ENCODE peak calls at places on chromosomes 4 and X, in nine cellular contexts. One of them, this sample, is unnamed.

GRCh38 chr4:19729873-19730735 is 521.6 kb upstream of the SLIT2 start:
- DNase-seq in AG08396: no peak
- DNase-seq in Right ventricle myocardium superior: no peak
- DNase-seq in astrocyte: peak; percentile 65
- DNase-seq in GM04504: no peak
- DNase-seq in HFFc6: no peak
- DNase-seq in T-cell: no peak
- DNase-seq in G401: no peak
- DNase-seq in NCI-H524: no peak
- DNase-seq in this sample: no peak

GRCh38 chr4:184978211-184978610 is 40.1 kb upstream of the HELT start:
- DNase-seq in AG08396: no peak
- DNase-seq in HFFc6: no peak
- DNase-seq in astrocyte: no peak
- DNase-seq in GM04504: no peak
- DNase-seq in T-cell: no peak
- DNase-seq in NCI-H524: no peak
- DNase-seq in G401: no peak
- DNase-seq in Right ventricle myocardium superior: peak; percentile 73
- DNase-seq in this sample: no peak

GRCh38 chrX:10173331-10173900 is 16.6 kb downstream of the CLCN4 start:
- DNase-seq in G401: peak; percentile 70
- DNase-seq in AG08396: peak; percentile 83
- DNase-seq in GM04504: peak; percentile 74
- DNase-seq in NCI-H524: no peak
- DNase-seq in HFFc6: no peak
- DNase-seq in T-cell: no peak
- DNase-seq in astrocyte: peak; percentile 94
- DNase-seq in Right ventricle myocardium superior: no peak
- DNase-seq in this sample: no peak

GRCh38 chrX:135522132-135522530 is 1.7 kb downstream of the INTS6L start:
- DNase-seq in Right ventricle myocardium superior: no peak
- DNase-seq in AG08396: no peak
- DNase-seq in GM04504: no peak
- DNase-seq in HFFc6: no peak
- DNase-seq in T-cell: no peak
- DNase-seq in G401: no peak
- DNase-seq in NCI-H524: no peak
- DNase-seq in astrocyte: no peak
- DNase-seq in this sample: no peak

GRCh38 chrX:40132751-40133150 is 35.0 kb upstream of the BCOR start:
- DNase-seq in GM04504: peak; percentile 70
- DNase-seq in AG08396: peak; percentile 74
- DNase-seq in Right ventricle myocardium superior: peak; percentile 66
- DNase-seq in NCI-H524: no peak
- DNase-seq in T-cell: no peak
- DNase-seq in astrocyte: peak; percentile 83
- DNase-seq in HFFc6: peak; percentile 67
- DNase-seq in G401: no peak
- DNase-seq in this sample: no peak

GRCh38 chrX:11138498-11139390 is 27.6 kb downstream of the HCCS start:
- DNase-seq in Right ventricle myocardium superior: no peak
- DNase-seq in G401: peak; percentile 13
- DNase-seq in GM04504: no peak
- DNase-seq in AG08396: no peak
- DNase-seq in HFFc6: no peak
- DNase-seq in NCI-H524: no peak
- DNase-seq in astrocyte: no peak
- DNase-seq in T-cell: no peak
- DNase-seq in this sample: no peak

GRCh38 chrX:107440187-107440586 is 9.3 kb upstream of the FRMPD3 start:
- DNase-seq in AG08396: no peak
- DNase-seq in G401: no peak
- DNase-seq in T-cell: no peak
- DNase-seq in Right ventricle myocardium superior: no peak
- DNase-seq in astrocyte: no peak
- DNase-seq in GM04504: no peak
- DNase-seq in HFFc6: no peak
- DNase-seq in NCI-H524: no peak
- DNase-seq in this sample: no peak

GRCh38 chr4:79851625-79852304 is 221.3 kb downstream of the ANTXR2 start:
- DNase-seq in HFFc6: no peak
- DNase-seq in G401: no peak
- DNase-seq in NCI-H524: no peak
- DNase-seq in T-cell: no peak
- DNase-seq in AG08396: no peak
- DNase-seq in astrocyte: peak; percentile 18
- DNase-seq in GM04504: no peak
- DNase-seq in Right ventricle myocardium superior: no peak
- DNase-seq in this sample: no peak

GRCh38 chrX:115174548-115174947 is 14.7 kb upstream of the RBMXL3 start:
- DNase-seq in GM04504: no peak
- DNase-seq in Right ventricle myocardium superior: no peak
- DNase-seq in NCI-H524: no peak
- DNase-seq in T-cell: no peak
- DNase-seq in G401: no peak
- DNase-seq in astrocyte: peak; percentile 6
- DNase-seq in AG08396: no peak
- DNase-seq in HFFc6: no peak
- DNase-seq in this sample: no peak

GRCh38 chrX:94645727-94646126 is 971.7 kb downstream of the FAM133A start:
- DNase-seq in astrocyte: no peak
- DNase-seq in HFFc6: no peak
- DNase-seq in T-cell: no peak
- DNase-seq in Right ventricle myocardium superior: no peak
- DNase-seq in G401: no peak
- DNase-seq in AG08396: no peak
- DNase-seq in NCI-H524: no peak
- DNase-seq in GM04504: no peak
- DNase-seq in this sample: no peak

GRCh38 chrX:134019567-134020206 is 34.3 kb upstream of the GPC3 start:
- DNase-seq in GM04504: no peak
- DNase-seq in G401: no peak
- DNase-seq in astrocyte: no peak
- DNase-seq in NCI-H524: no peak
- DNase-seq in T-cell: no peak
- DNase-seq in AG08396: no peak
- DNase-seq in HFFc6: no peak
- DNase-seq in Right ventricle myocardium superior: no peak
- DNase-seq in this sample: no peak

GRCh38 chr4:126701756-126702155 is 931.0 kb upstream of the INTU start:
- DNase-seq in AG08396: peak; percentile 21
- DNase-seq in Right ventricle myocardium superior: peak; percentile 47
- DNase-seq in T-cell: no peak
- DNase-seq in HFFc6: peak; percentile 70
- DNase-seq in NCI-H524: peak; percentile 4
- DNase-seq in astrocyte: peak; percentile 87
- DNase-seq in GM04504: peak; percentile 83
- DNase-seq in G401: no peak
- DNase-seq in this sample: no peak

GRCh38 chr4:87819281-87819919 is 13.4 kb upstream of the MEPE start:
- DNase-seq in G401: no peak
- DNase-seq in astrocyte: peak; percentile 89
- DNase-seq in NCI-H524: no peak
- DNase-seq in HFFc6: peak; percentile 83
- DNase-seq in Right ventricle myocardium superior: no peak
- DNase-seq in GM04504: peak; percentile 52
- DNase-seq in AG08396: peak; percentile 38
- DNase-seq in T-cell: no peak
- DNase-seq in this sample: no peak

GRCh38 chrX:13110427-13111324 is 66.3 kb upstream of the FAM9C start:
- DNase-seq in GM04504: peak; percentile 87
- DNase-seq in G401: peak; percentile 8
- DNase-seq in HFFc6: peak; percentile 85
- DNase-seq in T-cell: no peak
- DNase-seq in Right ventricle myocardium superior: peak; percentile 51
- DNase-seq in AG08396: peak; percentile 21
- DNase-seq in NCI-H524: peak; percentile 31
- DNase-seq in astrocyte: peak; percentile 96
- DNase-seq in this sample: no peak

GRCh38 chr4:67699603-67700002 is 1.4 kb downstream of the UBA6 start:
- DNase-seq in NCI-H524: no peak
- DNase-seq in Right ventricle myocardium superior: no peak
- DNase-seq in GM04504: no peak
- DNase-seq in T-cell: no peak
- DNase-seq in AG08396: no peak
- DNase-seq in G401: no peak
- DNase-seq in HFFc6: no peak
- DNase-seq in astrocyte: no peak
- DNase-seq in this sample: no peak

GRCh38 chr4:109359040-109359646 is 56.7 kb upstream of the COL25A1 start:
- DNase-seq in G401: no peak
- DNase-seq in NCI-H524: no peak
- DNase-seq in GM04504: no peak
- DNase-seq in HFFc6: no peak
- DNase-seq in Right ventricle myocardium superior: no peak
- DNase-seq in T-cell: no peak
- DNase-seq in AG08396: no peak
- DNase-seq in astrocyte: peak; percentile 16
- DNase-seq in this sample: peak; percentile 44

GRCh38 chr4:65007841-65008439 is 598.7 kb upstream of the TECRL start:
- DNase-seq in Right ventricle myocardium superior: no peak
- DNase-seq in GM04504: peak; percentile 0
- DNase-seq in NCI-H524: peak; percentile 58
- DNase-seq in AG08396: peak; percentile 2
- DNase-seq in HFFc6: peak; percentile 1
- DNase-seq in T-cell: no peak
- DNase-seq in G401: peak; percentile 18
- DNase-seq in astrocyte: peak; percentile 42
- DNase-seq in this sample: no peak

GRCh38 chrX:63513825-63514574 is 162.9 kb upstream of the SPIN4 start:
- DNase-seq in T-cell: no peak
- DNase-seq in NCI-H524: no peak
- DNase-seq in GM04504: peak; percentile 68
- DNase-seq in AG08396: peak; percentile 18
- DNase-seq in astrocyte: peak; percentile 81
- DNase-seq in G401: no peak
- DNase-seq in Right ventricle myocardium superior: no peak
- DNase-seq in HFFc6: peak; percentile 52
- DNase-seq in this sample: no peak

GRCh38 chr4:61522312-61522711 is 322.2 kb downstream of the ADGRL3 start:
- DNase-seq in Right ventricle myocardium superior: no peak
- DNase-seq in G401: no peak
- DNase-seq in GM04504: no peak
- DNase-seq in AG08396: no peak
- DNase-seq in HFFc6: no peak
- DNase-seq in T-cell: no peak
- DNase-seq in astrocyte: no peak
- DNase-seq in NCI-H524: no peak
- DNase-seq in this sample: no peak

GRCh38 chr4:100960232-100960631 is 387.1 kb downstream of the PPP3CA start:
- DNase-seq in AG08396: no peak
- DNase-seq in astrocyte: no peak
- DNase-seq in G401: no peak
- DNase-seq in NCI-H524: no peak
- DNase-seq in T-cell: no peak
- DNase-seq in HFFc6: no peak
- DNase-seq in GM04504: no peak
- DNase-seq in Right ventricle myocardium superior: no peak
- DNase-seq in this sample: no peak

GRCh38 chr4:66169341-66169740 is 499.1 kb upstream of the EPHA5 start:
- DNase-seq in GM04504: no peak
- DNase-seq in AG08396: no peak
- DNase-seq in T-cell: no peak
- DNase-seq in G401: no peak
- DNase-seq in astrocyte: peak; percentile 2
- DNase-seq in NCI-H524: peak; percentile 14
- DNase-seq in HFFc6: no peak
- DNase-seq in Right ventricle myocardium superior: no peak
- DNase-seq in this sample: no peak

GRCh38 chrX:27599928-27600327 is 9.8 kb downstream of the DCAF8L2 start:
- DNase-seq in T-cell: no peak
- DNase-seq in GM04504: no peak
- DNase-seq in AG08396: peak; percentile 2
- DNase-seq in NCI-H524: no peak
- DNase-seq in G401: no peak
- DNase-seq in Right ventricle myocardium superior: no peak
- DNase-seq in HFFc6: no peak
- DNase-seq in astrocyte: peak; percentile 34
- DNase-seq in this sample: no peak

GRCh38 chr4:79688696-79689095 is 280.7 kb upstream of the GK2 start:
- DNase-seq in AG08396: no peak
- DNase-seq in T-cell: no peak
- DNase-seq in NCI-H524: no peak
- DNase-seq in GM04504: no peak
- DNase-seq in HFFc6: no peak
- DNase-seq in G401: peak; percentile 7
- DNase-seq in astrocyte: no peak
- DNase-seq in Right ventricle myocardium superior: no peak
- DNase-seq in this sample: no peak

GRCh38 chr4:101128473-101128872 is 218.9 kb downstream of the PPP3CA start:
- DNase-seq in GM04504: no peak
- DNase-seq in astrocyte: no peak
- DNase-seq in AG08396: no peak
- DNase-seq in G401: no peak
- DNase-seq in Right ventricle myocardium superior: no peak
- DNase-seq in HFFc6: no peak
- DNase-seq in NCI-H524: no peak
- DNase-seq in T-cell: no peak
- DNase-seq in this sample: no peak

GRCh38 chr4:183397741-183398297 is 46.6 kb upstream of the CDKN2AIP start:
- DNase-seq in GM04504: no peak
- DNase-seq in HFFc6: no peak
- DNase-seq in T-cell: no peak
- DNase-seq in Right ventricle myocardium superior: no peak
- DNase-seq in NCI-H524: no peak
- DNase-seq in AG08396: no peak
- DNase-seq in astrocyte: no peak
- DNase-seq in G401: no peak
- DNase-seq in this sample: no peak

GRCh38 chrX:118423558-118423957 is 72.1 kb upstream of the DOCK11 start:
- DNase-seq in Right ventricle myocardium superior: no peak
- DNase-seq in AG08396: no peak
- DNase-seq in NCI-H524: no peak
- DNase-seq in astrocyte: no peak
- DNase-seq in G401: no peak
- DNase-seq in GM04504: no peak
- DNase-seq in T-cell: no peak
- DNase-seq in HFFc6: no peak
- DNase-seq in this sample: no peak

GRCh38 chrX:68991691-68992345 is 163.0 kb downstream of the EFNB1 start:
- DNase-seq in HFFc6: no peak
- DNase-seq in G401: no peak
- DNase-seq in AG08396: no peak
- DNase-seq in Right ventricle myocardium superior: no peak
- DNase-seq in NCI-H524: no peak
- DNase-seq in T-cell: no peak
- DNase-seq in GM04504: no peak
- DNase-seq in astrocyte: no peak
- DNase-seq in this sample: no peak

GRCh38 chr4:26751004-26751403 is 109.6 kb upstream of the STIM2 start:
- DNase-seq in AG08396: no peak
- DNase-seq in Right ventricle myocardium superior: no peak
- DNase-seq in astrocyte: no peak
- DNase-seq in G401: no peak
- DNase-seq in T-cell: no peak
- DNase-seq in NCI-H524: no peak
- DNase-seq in GM04504: no peak
- DNase-seq in HFFc6: no peak
- DNase-seq in this sample: no peak

GRCh38 chrX:130299279-130300009 is 30.7 kb upstream of the ZNF280C start:
- DNase-seq in AG08396: no peak
- DNase-seq in Right ventricle myocardium superior: no peak
- DNase-seq in G401: no peak
- DNase-seq in GM04504: no peak
- DNase-seq in NCI-H524: no peak
- DNase-seq in astrocyte: no peak
- DNase-seq in HFFc6: no peak
- DNase-seq in T-cell: no peak
- DNase-seq in this sample: no peak

GRCh38 chr4:5708829-5709680 is 696 bp upstream of the EVC2 start:
- DNase-seq in HFFc6: no peak
- DNase-seq in G401: no peak
- DNase-seq in T-cell: no peak
- DNase-seq in AG08396: no peak
- DNase-seq in Right ventricle myocardium superior: no peak
- DNase-seq in NCI-H524: peak; percentile 31
- DNase-seq in GM04504: no peak
- DNase-seq in astrocyte: no peak
- DNase-seq in this sample: no peak

GRCh38 chr4:108172780-108173598 is 4.3 kb upstream of the LEF1 start:
- DNase-seq in Right ventricle myocardium superior: peak; percentile 50
- DNase-seq in HFFc6: no peak
- DNase-seq in astrocyte: peak; percentile 50
- DNase-seq in AG08396: peak; percentile 78
- DNase-seq in G401: no peak
- DNase-seq in GM04504: no peak
- DNase-seq in T-cell: peak; percentile 64
- DNase-seq in NCI-H524: peak; percentile 65
- DNase-seq in this sample: peak; percentile 66